ENCODE peak calls at places on chromosomes 11 and 22, in six cellular contexts. One of them, this sample, is unnamed.

GRCh38 chr11:113574586-113574985 is 99.4 kb upstream of the DRD2 start:
- DNase-seq in lower lobe of right lung: no peak
- DNase-seq in choroid plexus epithelial cell: no peak
- DNase-seq in BJ: no peak
- DNase-seq in GM23338: no peak
- DNase-seq in astrocyte of the cerebellum: no peak
- DNase-seq in this sample: no peak

GRCh38 chr22:49551897-49552659 is 275.6 kb downstream of the BRD1 start:
- DNase-seq in lower lobe of right lung: no peak
- DNase-seq in GM23338: no peak
- DNase-seq in astrocyte of the cerebellum: no peak
- DNase-seq in choroid plexus epithelial cell: no peak
- DNase-seq in BJ: no peak
- DNase-seq in this sample: no peak

GRCh38 chr11:70135142-70136132 is 57.3 kb downstream of the ANO1 start:
- DNase-seq in astrocyte of the cerebellum: no peak
- DNase-seq in choroid plexus epithelial cell: peak
- DNase-seq in lower lobe of right lung: no peak
- DNase-seq in GM23338: no peak
- DNase-seq in BJ: no peak
- DNase-seq in this sample: no peak

GRCh38 chr22:42437488-42438292 is 5.5 kb upstream of the NFAM1 start:
- DNase-seq in GM23338: peak
- DNase-seq in lower lobe of right lung: peak
- DNase-seq in astrocyte of the cerebellum: no peak
- DNase-seq in choroid plexus epithelial cell: peak
- DNase-seq in BJ: no peak
- DNase-seq in this sample: peak

GRCh38 chr11:105000167-105000566 is 22.8 kb downstream of the CASP5 start:
- DNase-seq in BJ: no peak
- DNase-seq in GM23338: peak
- DNase-seq in choroid plexus epithelial cell: peak
- DNase-seq in astrocyte of the cerebellum: no peak
- DNase-seq in lower lobe of right lung: no peak
- DNase-seq in this sample: peak

GRCh38 chr11:93267383-93267782 is 63.2 kb upstream of the DEUP1 start:
- DNase-seq in astrocyte of the cerebellum: no peak
- DNase-seq in choroid plexus epithelial cell: no peak
- DNase-seq in GM23338: no peak
- DNase-seq in lower lobe of right lung: no peak
- DNase-seq in BJ: no peak
- DNase-seq in this sample: no peak

GRCh38 chr11:69635210-69635609 is 5.7 kb upstream of the CCND1 start:
- DNase-seq in GM23338: no peak
- DNase-seq in astrocyte of the cerebellum: no peak
- DNase-seq in BJ: no peak
- DNase-seq in choroid plexus epithelial cell: no peak
- DNase-seq in lower lobe of right lung: no peak
- DNase-seq in this sample: no peak

GRCh38 chr11:78392854-78393253 is 24.8 kb downstream of the GAB2 start:
- DNase-seq in choroid plexus epithelial cell: no peak
- DNase-seq in GM23338: no peak
- DNase-seq in BJ: no peak
- DNase-seq in lower lobe of right lung: no peak
- DNase-seq in astrocyte of the cerebellum: no peak
- DNase-seq in this sample: no peak

GRCh38 chr11:33722579-33723234 is 13.5 kb downstream of the CD59 start:
- DNase-seq in BJ: no peak
- DNase-seq in choroid plexus epithelial cell: no peak
- DNase-seq in lower lobe of right lung: no peak
- DNase-seq in GM23338: no peak
- DNase-seq in astrocyte of the cerebellum: no peak
- DNase-seq in this sample: peak

GRCh38 chr22:45686004-45686403 is 14.4 kb downstream of the ATXN10 start:
- DNase-seq in BJ: no peak
- DNase-seq in GM23338: no peak
- DNase-seq in choroid plexus epithelial cell: peak
- DNase-seq in lower lobe of right lung: no peak
- DNase-seq in astrocyte of the cerebellum: no peak
- DNase-seq in this sample: no peak

GRCh38 chr22:42961815-42962214 is 53.1 kb downstream of the PACSIN2 start:
- DNase-seq in BJ: no peak
- DNase-seq in lower lobe of right lung: no peak
- DNase-seq in GM23338: no peak
- DNase-seq in astrocyte of the cerebellum: no peak
- DNase-seq in choroid plexus epithelial cell: no peak
- DNase-seq in this sample: no peak

GRCh38 chr11:396948-397548 is 3.0 kb downstream of the PKP3 start:
- DNase-seq in astrocyte of the cerebellum: peak
- DNase-seq in lower lobe of right lung: peak
- DNase-seq in choroid plexus epithelial cell: peak
- DNase-seq in GM23338: no peak
- DNase-seq in BJ: no peak
- DNase-seq in this sample: no peak

GRCh38 chr22:20957118-20957690 is 9.9 kb upstream of the AIFM3 start:
- DNase-seq in choroid plexus epithelial cell: no peak
- DNase-seq in BJ: no peak
- DNase-seq in lower lobe of right lung: peak
- DNase-seq in astrocyte of the cerebellum: no peak
- DNase-seq in GM23338: peak
- DNase-seq in this sample: no peak

GRCh38 chr11:19552684-19553083 is 160.0 kb upstream of the NAV2 start:
- DNase-seq in BJ: no peak
- DNase-seq in astrocyte of the cerebellum: no peak
- DNase-seq in lower lobe of right lung: no peak
- DNase-seq in GM23338: peak
- DNase-seq in choroid plexus epithelial cell: no peak
- DNase-seq in this sample: no peak

GRCh38 chr22:26589367-26589844 is 526 bp downstream of the TPST2 start:
- DNase-seq in lower lobe of right lung: peak
- DNase-seq in astrocyte of the cerebellum: no peak
- DNase-seq in BJ: no peak
- DNase-seq in choroid plexus epithelial cell: no peak
- DNase-seq in GM23338: peak
- DNase-seq in this sample: peak

GRCh38 chr11:79236541-79236971 is 204.3 kb downstream of the TENM4 start:
- DNase-seq in astrocyte of the cerebellum: no peak
- DNase-seq in choroid plexus epithelial cell: peak
- DNase-seq in BJ: peak
- DNase-seq in lower lobe of right lung: no peak
- DNase-seq in GM23338: no peak
- DNase-seq in this sample: peak

GRCh38 chr11:74896311-74896710 is 52.6 kb downstream of the XRRA1 start:
- DNase-seq in GM23338: no peak
- DNase-seq in astrocyte of the cerebellum: no peak
- DNase-seq in lower lobe of right lung: no peak
- DNase-seq in BJ: no peak
- DNase-seq in choroid plexus epithelial cell: no peak
- DNase-seq in this sample: no peak

GRCh38 chr11:95058622-95059021 is 8.1 kb upstream of the SRSF8 start:
- DNase-seq in GM23338: no peak
- DNase-seq in lower lobe of right lung: no peak
- DNase-seq in choroid plexus epithelial cell: no peak
- DNase-seq in BJ: no peak
- DNase-seq in astrocyte of the cerebellum: no peak
- DNase-seq in this sample: no peak

GRCh38 chr11:86747801-86748200 is 52.5 kb upstream of the PRSS23 start:
- DNase-seq in lower lobe of right lung: no peak
- DNase-seq in choroid plexus epithelial cell: no peak
- DNase-seq in BJ: no peak
- DNase-seq in astrocyte of the cerebellum: no peak
- DNase-seq in GM23338: no peak
- DNase-seq in this sample: no peak

GRCh38 chr11:71251761-71252433 is 480 bp downstream of the SHANK2 start:
- DNase-seq in astrocyte of the cerebellum: no peak
- DNase-seq in BJ: no peak
- DNase-seq in lower lobe of right lung: no peak
- DNase-seq in GM23338: peak
- DNase-seq in choroid plexus epithelial cell: no peak
- DNase-seq in this sample: peak

GRCh38 chr11:122882809-122883681 is 486 bp downstream of the JHY start:
- DNase-seq in astrocyte of the cerebellum: no peak
- DNase-seq in lower lobe of right lung: peak
- DNase-seq in GM23338: peak
- DNase-seq in choroid plexus epithelial cell: peak
- DNase-seq in BJ: no peak
- DNase-seq in this sample: peak

GRCh38 chr11:64269380-64270234 is 14.9 kb downstream of the BAD start:
- DNase-seq in astrocyte of the cerebellum: peak
- DNase-seq in GM23338: peak
- DNase-seq in BJ: peak
- DNase-seq in lower lobe of right lung: peak
- DNase-seq in choroid plexus epithelial cell: peak
- DNase-seq in this sample: peak

GRCh38 chr11:66718320-66718971 is 10.6 kb downstream of the SPTBN2 start:
- DNase-seq in astrocyte of the cerebellum: no peak
- DNase-seq in choroid plexus epithelial cell: no peak
- DNase-seq in GM23338: peak
- DNase-seq in BJ: no peak
- DNase-seq in lower lobe of right lung: peak
- DNase-seq in this sample: peak

GRCh38 chr11:66710384-66710930 is 18.6 kb downstream of the SPTBN2 start:
- DNase-seq in choroid plexus epithelial cell: no peak
- DNase-seq in lower lobe of right lung: no peak
- DNase-seq in BJ: no peak
- DNase-seq in astrocyte of the cerebellum: no peak
- DNase-seq in GM23338: no peak
- DNase-seq in this sample: no peak

GRCh38 chr11:66715346-66716085 is 13.5 kb downstream of the SPTBN2 start:
- DNase-seq in astrocyte of the cerebellum: no peak
- DNase-seq in BJ: no peak
- DNase-seq in lower lobe of right lung: no peak
- DNase-seq in choroid plexus epithelial cell: no peak
- DNase-seq in GM23338: no peak
- DNase-seq in this sample: no peak

GRCh38 chr11:66717925-66718319 is 11.1 kb downstream of the SPTBN2 start:
- DNase-seq in BJ: no peak
- DNase-seq in lower lobe of right lung: no peak
- DNase-seq in choroid plexus epithelial cell: no peak
- DNase-seq in GM23338: no peak
- DNase-seq in astrocyte of the cerebellum: no peak
- DNase-seq in this sample: no peak

DNA sequence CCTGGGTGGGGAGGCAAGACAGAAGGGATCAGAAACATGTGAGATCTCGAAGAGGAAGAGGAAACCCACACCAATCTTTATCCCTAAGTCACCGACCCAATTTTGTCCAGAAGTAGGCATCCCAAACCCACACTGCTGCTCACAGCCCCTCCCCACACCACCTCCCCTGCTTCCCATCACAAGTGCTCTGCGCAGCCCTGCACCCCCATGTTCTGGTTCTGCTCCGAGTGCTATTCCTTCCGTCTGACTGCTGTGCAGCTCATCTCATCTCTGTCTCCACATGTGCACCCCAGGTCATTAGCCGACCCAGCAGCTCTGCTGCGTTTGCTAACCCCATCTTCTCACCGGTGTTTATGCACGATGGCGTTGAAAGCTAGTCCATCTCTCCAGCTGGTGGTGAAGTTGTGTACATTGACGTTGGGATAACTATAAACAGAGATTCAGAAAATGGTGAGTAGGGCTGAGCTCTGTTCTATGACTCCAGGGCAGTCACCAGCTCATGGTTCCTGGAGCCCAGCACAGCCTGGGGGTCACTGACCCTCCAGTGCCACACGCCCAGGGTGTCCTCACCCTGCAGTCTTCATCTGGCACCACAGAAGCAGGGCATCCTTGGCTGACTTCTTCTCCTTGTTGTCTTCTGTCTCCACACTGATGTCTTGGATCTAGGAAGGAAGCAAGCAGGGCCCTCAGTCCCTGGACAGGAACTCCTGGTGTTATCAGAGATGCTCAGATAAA is 15.1 kb downstream of the SPTBN2 start:
- DNase-seq in astrocyte of the cerebellum: no peak
- DNase-seq in lower lobe of right lung: no peak
- DNase-seq in BJ: no peak
- DNase-seq in choroid plexus epithelial cell: no peak
- DNase-seq in GM23338: no peak
- DNase-seq in this sample: no peak
- TF ChIP-seq CTCF in astrocyte of the cerebellum: no peak
- TF ChIP-seq CTCF in lower lobe of right lung: no peak
- TF ChIP-seq CTCF in BJ: no peak
- TF ChIP-seq CTCF in choroid plexus epithelial cell: no peak
- TF ChIP-seq CTCF in GM23338: no peak
- TF ChIP-seq CTCF in this sample: no peak

GRCh38 chr11:45934580-45935318 is 12.3 kb downstream of the LARGE2 start:
- DNase-seq in astrocyte of the cerebellum: no peak
- DNase-seq in BJ: no peak
- DNase-seq in choroid plexus epithelial cell: no peak
- DNase-seq in lower lobe of right lung: no peak
- DNase-seq in GM23338: no peak
- DNase-seq in this sample: peak
- H3K4me3 ChIP-seq in astrocyte of the cerebellum: no peak
- H3K4me3 ChIP-seq in BJ: no peak
- H3K4me3 ChIP-seq in choroid plexus epithelial cell: no peak
- H3K4me3 ChIP-seq in lower lobe of right lung: no peak
- H3K4me3 ChIP-seq in GM23338: no peak
- H3K4me3 ChIP-seq in this sample: no peak

GRCh38 chr22:29932121-29932520 is 49.1 kb downstream of the MTMR3 start:
- DNase-seq in astrocyte of the cerebellum: no peak
- DNase-seq in choroid plexus epithelial cell: no peak
- DNase-seq in lower lobe of right lung: no peak
- DNase-seq in BJ: no peak
- DNase-seq in GM23338: no peak
- DNase-seq in this sample: no peak
- TF ChIP-seq CTCF in astrocyte of the cerebellum: no peak
- TF ChIP-seq CTCF in choroid plexus epithelial cell: no peak
- TF ChIP-seq CTCF in lower lobe of right lung: no peak
- TF ChIP-seq CTCF in BJ: no peak
- TF ChIP-seq CTCF in GM23338: no peak
- TF ChIP-seq CTCF in this sample: no peak

DNA sequence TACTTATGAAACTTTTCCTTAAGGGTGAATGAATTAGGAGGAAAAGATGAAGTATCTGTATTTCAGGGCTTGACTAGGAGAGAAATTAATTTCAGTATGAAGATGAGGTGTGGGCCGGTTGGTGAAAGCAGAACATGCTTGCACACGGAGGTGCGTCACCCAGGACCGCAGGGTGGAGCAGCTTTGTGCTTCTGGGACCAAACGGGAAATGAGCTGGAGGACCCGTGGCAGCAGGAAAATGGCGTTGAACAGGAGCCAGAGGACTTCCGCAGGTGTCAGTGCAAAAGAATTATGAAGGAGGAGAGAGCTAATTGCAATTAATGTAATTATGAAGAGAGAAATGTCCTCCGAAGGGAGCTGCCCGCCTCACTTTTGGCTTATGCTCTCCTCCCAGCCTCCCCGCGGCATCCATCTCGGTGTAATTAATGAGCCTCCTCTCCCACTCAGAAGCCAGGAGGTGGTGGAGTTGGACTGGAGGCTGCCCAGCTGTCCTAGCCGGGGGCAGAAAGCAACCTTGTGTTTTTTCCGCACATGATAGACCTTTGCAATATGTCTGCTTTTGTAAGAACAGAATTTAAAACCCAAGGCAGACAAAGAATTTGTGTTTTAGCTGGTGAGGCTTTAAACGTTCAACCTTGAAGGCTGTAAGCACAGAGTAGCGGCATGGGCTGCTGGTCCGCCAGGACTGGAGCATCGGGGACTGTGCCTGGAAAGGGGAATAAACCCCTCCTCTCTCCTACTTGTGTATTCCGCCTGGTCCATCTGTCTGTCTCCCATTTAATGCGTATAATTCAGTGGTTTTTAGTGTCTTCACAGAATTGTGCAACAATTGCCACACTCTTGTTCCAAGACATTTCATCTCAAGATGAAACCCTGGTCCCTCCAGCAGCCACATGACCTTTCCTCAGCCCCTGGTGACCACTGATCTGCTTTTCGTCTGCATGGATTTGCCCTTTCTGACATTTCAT is 180.7 kb downstream of the TBC1D22A start:
- DNase-seq in choroid plexus epithelial cell: no peak
- DNase-seq in BJ: no peak
- DNase-seq in astrocyte of the cerebellum: no peak
- DNase-seq in GM23338: no peak
- DNase-seq in lower lobe of right lung: peak
- DNase-seq in this sample: peak
- H3K4me3 ChIP-seq in choroid plexus epithelial cell: no peak
- H3K4me3 ChIP-seq in BJ: no peak
- H3K4me3 ChIP-seq in astrocyte of the cerebellum: no peak
- H3K4me3 ChIP-seq in GM23338: no peak
- H3K4me3 ChIP-seq in lower lobe of right lung: peak
- H3K4me3 ChIP-seq in this sample: no peak

This sample was measured in epithelial cell of esophagus.